ENCODE peak calls at places on chromosome 1, in nine cellular contexts. L, C, H, V, I, B, O, S and W are unnamed samples.

GRCh38 chr1:43443197-43443946 is 10.4 kb downstream of the HYI start:
- DNase-seq in V (no peak), C (no peak), B (no peak), S (no peak), H (no peak), L (no peak), I (no peak), O (no peak), W (no peak)

GRCh38 chr1:8165595-8166360 is 139.7 kb upstream of the ERRFI1 start:
- DNase-seq in H (no peak), B (no peak), I (no peak), O (no peak), L (no peak), C (no peak), V (no peak), S (no peak), W (peak; percentile 15)

GRCh38 chr1:29256979-29257804 is 20.9 kb downstream of the PTPRU start:
- DNase-seq in L (no peak), C (no peak), I (no peak), O (no peak), V (no peak), S (peak; percentile 78), B (no peak), H (peak; percentile 38), W (no peak)

GRCh38 chr1:214146523-214146922 is 134.4 kb upstream of the SMYD2 start:
- DNase-seq in I (no peak), O (no peak), V (no peak), H (no peak), C (no peak), L (no peak), S (no peak), B (no peak), W (no peak)

GRCh38 chr1:169072945-169073725 is 33.4 kb upstream of the ATP1B1 start:
- DNase-seq in L (no peak), V (peak; percentile 63), B (no peak), C (no peak), H (no peak), O (no peak), I (no peak), S (no peak), W (no peak)

GRCh38 chr1:156697481-156697880 is 7.9 kb downstream of the CRABP2 start:
- DNase-seq in C (no peak), I (no peak), O (no peak), H (no peak), B (no peak), S (no peak), L (no peak), V (no peak), W (no peak)

GRCh38 chr1:156804572-156805243 is 11.9 kb downstream of the SH2D2A start:
- DNase-seq in H (no peak), C (no peak), O (no peak), S (no peak), I (peak; percentile 37), V (no peak), L (no peak), B (no peak), W (no peak)

GRCh38 chr1:15803380-15803779 is 4.1 kb downstream of the UQCRHL start:
- DNase-seq in B (no peak), V (no peak), H (no peak), L (no peak), O (no peak), I (no peak), S (no peak), C (no peak), W (no peak)

GRCh38 chr1:93670141-93670540 is 11.5 kb downstream of the BCAR3 start:
- DNase-seq in B (no peak), S (peak; percentile 46), C (no peak), O (no peak), V (no peak), L (no peak), I (peak; percentile 89), H (peak; percentile 58), W (peak; percentile 85)

GRCh38 chr1:34794001-34794789 is 1.4 kb downstream of the GJA4 start:
- DNase-seq in I (no peak), H (no peak), C (no peak), S (no peak), V (no peak), B (no peak), L (no peak), O (no peak), W (peak; percentile 33)

GRCh38 chr1:88685239-88685604 is 1.1 kb downstream of the PKN2 start:
- DNase-seq in C (no peak), H (peak; percentile 54), I (no peak), B (no peak), S (no peak), L (no peak), O (no peak), V (no peak), W (no peak)

GRCh38 chr1:180849031-180849775 is 63.5 kb upstream of the KIAA1614 start:
- DNase-seq in I (no peak), O (no peak), S (no peak), B (no peak), L (no peak), H (no peak), C (no peak), V (no peak), W (no peak)

GRCh38 chr1:113903496-113904291 is 905 bp downstream of the AP4B1 start:
- DNase-seq in S (no peak), B (no peak), C (no peak), O (no peak), L (no peak), V (no peak), H (peak; percentile 23), I (peak; percentile 3), W (no peak)

GRCh38 chr1:91805343-91805801 is 80.6 kb downstream of the TGFBR3 start:
- DNase-seq in I (no peak), O (no peak), C (no peak), L (no peak), H (peak; percentile 84), B (no peak), S (no peak), V (no peak), W (no peak)

GRCh38 chr1:39632491-39633417 is 6.7 kb downstream of the HEYL start:
- DNase-seq in C (peak; percentile 81), I (peak; percentile 45), H (no peak), O (no peak), S (no peak), V (peak; percentile 82), L (no peak), B (no peak), W (peak; percentile 58)

GRCh38 chr1:208203848-208204609 is 40.2 kb downstream of the PLXNA2 start:
- DNase-seq in O (no peak), L (no peak), B (no peak), C (no peak), H (peak; percentile 86), V (no peak), S (no peak), I (peak; percentile 87), W (no peak)

GRCh38 chr1:160799641-160800040 is 3.7 kb downstream of the LY9 start:
- DNase-seq in L (no peak), S (no peak), H (no peak), B (no peak), O (no peak), C (no peak), V (no peak), I (no peak), W (no peak)

GRCh38 chr1:38088366-38088765 is 41.8 kb upstream of the POU3F1 start:
- DNase-seq in H (no peak), C (no peak), L (no peak), O (no peak), S (no peak), I (no peak), B (no peak), V (no peak), W (no peak)

GRCh38 chr1:21815724-21816311 is 3.8 kb downstream of the LDLRAD2 start:
- DNase-seq in L (no peak), B (no peak), I (no peak), O (no peak), S (no peak), V (no peak), H (no peak), C (peak; percentile 2), W (no peak)

GRCh38 chr1:162633327-162633762 is 1.1 kb downstream of the DDR2 start:
- DNase-seq in O (no peak), I (no peak), B (no peak), L (no peak), C (no peak), H (no peak), S (no peak), V (no peak), W (peak; percentile 39)

GRCh38 chr1:76939107-76939816 is 72.0 kb downstream of the ST6GALNAC5 start:
- DNase-seq in C (peak; percentile 14), V (no peak), L (no peak), B (no peak), H (peak; percentile 33), O (no peak), S (no peak), I (peak; percentile 80), W (peak; percentile 26)

GRCh38 chr1:204391629-204392028 is 20.0 kb downstream of the PPP1R15B start:
- DNase-seq in C (no peak), O (no peak), I (no peak), H (no peak), B (no peak), L (no peak), S (no peak), V (no peak), W (no peak)

GRCh38 chr1:178461676-178462075 is 35.1 kb downstream of the CLEC20A start:
- DNase-seq in L (no peak), I (no peak), O (no peak), H (no peak), S (no peak), C (no peak), B (no peak), V (no peak), W (no peak)

GRCh38 chr1:203640723-203641523 is 14.3 kb downstream of the ATP2B4 start:
- DNase-seq in L (no peak), I (no peak), O (no peak), C (no peak), V (no peak), B (no peak), H (no peak), S (no peak), W (no peak)

GRCh38 chr1:109832935-109833334 is 69.2 kb upstream of the EPS8L3 start:
- DNase-seq in V (no peak), I (no peak), O (no peak), C (no peak), S (no peak), H (no peak), B (no peak), L (no peak), W (no peak)

GRCh38 chr1:167881786-167882185 is 32.1 kb downstream of the ADCY10 start:
- DNase-seq in L (no peak), S (no peak), O (no peak), H (no peak), B (no peak), I (no peak), V (no peak), C (no peak), W (no peak)

GRCh38 chr1:189623336-189623735 is 854.3 kb downstream of the BRINP3 start:
- DNase-seq in L (no peak), C (no peak), O (no peak), V (no peak), B (no peak), I (no peak), H (no peak), S (no peak), W (no peak)

GRCh38 chr1:155125946-155126493 is 1.7 kb upstream of the EFNA1 start:
- DNase-seq in S (no peak), C (no peak), V (no peak), O (no peak), I (peak; percentile 3), H (peak; percentile 26), B (no peak), L (peak; percentile 41), W (peak; percentile 61)

GRCh38 chr1:101005871-101006270 is 19.7 kb downstream of the DPH5 start:
- DNase-seq in V (no peak), H (no peak), S (no peak), C (no peak), O (no peak), I (no peak), B (peak; percentile 8), L (no peak), W (no peak)

GRCh38 chr1:169618367-169618766 is 11.6 kb downstream of the SELP start:
- DNase-seq in B (no peak), I (no peak), V (no peak), O (no peak), H (no peak), S (no peak), L (no peak), C (no peak), W (no peak)

GRCh38 chr1:3052501-3052900 is 16.5 kb upstream of the PRDM16 start:
- DNase-seq in C (no peak), S (no peak), V (no peak), H (no peak), B (no peak), O (no peak), L (no peak), I (no peak), W (no peak)